ENCODE peak calls at places on chromosomes 2 and 18, in ten cellular contexts. I, V, B, Z, G, P, Y, W, J and A are unnamed samples.

GRCh38 chr2:30675758-30676157 is 131.5 kb downstream of the CAPN13 start:
- DNase-seq in Z (no peak), P (peak; percentile 29), V (no peak), W (no peak), B (no peak), G (no peak), Y (no peak), I (no peak), J (no peak), A (no peak)

GRCh38 chr2:78977661-78978145 is 47.8 kb upstream of the REG3G start:
- DNase-seq in B (no peak), Y (no peak), Z (no peak), P (no peak), G (no peak), V (no peak), J (no peak), I (no peak), W (no peak), A (no peak)

GRCh38 chr2:216674376-216674775 is 21.0 kb downstream of the IGFBP5 start:
- DNase-seq in J (no peak), I (no peak), G (no peak), P (no peak), V (no peak), B (no peak), W (no peak), Z (no peak), Y (no peak), A (no peak)

GRCh38 chr2:218644721-218645120 is 14.7 kb downstream of the ZNF142 start:
- DNase-seq in W (no peak), Y (no peak), Z (no peak), V (no peak), B (no peak), G (no peak), J (no peak), I (no peak), P (no peak), A (no peak)

GRCh38 chr2:27707462-27708256 is 44.0 kb downstream of the SLC4A1AP start:
- DNase-seq in I (no peak), Y (no peak), W (no peak), B (no peak), P (no peak), J (no peak), V (no peak), G (peak; percentile 87), Z (no peak), A (no peak)

GRCh38 chr18:70228546-70228945 is 23.1 kb upstream of the RTTN start:
- DNase-seq in V (no peak), P (no peak), G (no peak), B (no peak), I (no peak), W (no peak), Y (peak; percentile 40), Z (no peak), J (no peak), A (no peak)

GRCh38 chr18:55233850-55234249 is 274.6 kb upstream of the CCDC68 start:
- DNase-seq in G (no peak), J (no peak), W (no peak), I (no peak), V (no peak), B (no peak), Z (peak; percentile 72), P (no peak), Y (no peak), A (no peak)

GRCh38 chr2:147588191-147588590 is 256.6 kb upstream of the ACVR2A start:
- DNase-seq in B (no peak), I (no peak), V (no peak), W (no peak), J (no peak), Y (peak; percentile 64), P (no peak), Z (peak; percentile 93), G (no peak), A (no peak)

GRCh38 chr2:234797566-234798250 is 154.1 kb upstream of the SH3BP4 start:
- DNase-seq in Z (no peak), I (no peak), B (no peak), W (no peak), G (no peak), P (no peak), J (no peak), V (no peak), Y (no peak), A (no peak)
- H3K9me3 ChIP-seq in Z (no peaks in the 10 kb centered on the region), I (no peaks in the 10 kb centered on the region), B (no peaks in the 10 kb centered on the region), W (no peaks in the 10 kb centered on the region), G (no peaks in the 10 kb centered on the region), P (no peaks in the 10 kb centered on the region), J (no peaks in the 10 kb centered on the region), V (no peaks in the 10 kb centered on the region), Y (no peaks in the 10 kb centered on the region), A (no peaks in the 10 kb centered on the region)

GRCh38 chr18:7954229-7954628 is 387.1 kb downstream of the PTPRM start:
- DNase-seq in P (no peak), J (no peak), B (no peak), V (no peak), W (no peak), Z (peak; percentile 60), G (no peak), I (no peak), Y (no peak), A (no peak)

GRCh38 chr18:7958081-7958896 is 391.2 kb downstream of the PTPRM start:
- DNase-seq in B (no peak), J (no peak), G (no peak), I (no peak), V (no peak), Z (peak; percentile 20), P (no peak), W (no peak), Y (no peak), A (no peak)

GRCh38 chr18:7957297-7957696 is 390.2 kb downstream of the PTPRM start:
- DNase-seq in W (no peak), P (no peak), I (no peak), V (no peak), Y (no peak), Z (no peak), J (no peak), G (no peak), B (no peak), A (no peak)

GRCh38 chr18:7955175-7955574 is 388.1 kb downstream of the PTPRM start:
- DNase-seq in P (no peak), V (no peak), G (no peak), W (no peak), B (no peak), Z (no peak), I (no peak), Y (no peak), J (no peak), A (no peak)

DNA sequence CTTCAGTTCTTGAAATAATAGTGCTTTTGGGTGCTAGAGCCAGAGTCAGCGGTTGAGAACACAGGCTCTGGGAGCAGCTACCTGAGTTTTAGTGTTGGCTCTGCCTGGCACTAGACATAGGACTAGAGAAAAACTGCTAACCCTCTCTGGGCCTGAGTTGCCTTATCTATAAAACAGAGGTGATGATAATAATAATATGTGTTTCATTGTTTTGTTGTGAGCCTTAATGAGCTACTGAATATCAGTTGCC is 391.7 kb downstream of the PTPRM start:
- DNase-seq in W (no peak), Y (no peak), Z (no peak), P (no peak), J (no peak), V (no peak), G (no peak), B (no peak), I (no peak), A (no peak)
- H3K4me3 ChIP-seq in W (no peak overlapping the region), Y (no peak overlapping the region), Z (peak overlapping the region; percentile 23), P (no peak overlapping the region), J (no peak overlapping the region), V (no peak overlapping the region), G (no peak overlapping the region), B (peak overlapping the region; percentile 24), I (no peak overlapping the region), A (no peak overlapping the region)

DNA sequence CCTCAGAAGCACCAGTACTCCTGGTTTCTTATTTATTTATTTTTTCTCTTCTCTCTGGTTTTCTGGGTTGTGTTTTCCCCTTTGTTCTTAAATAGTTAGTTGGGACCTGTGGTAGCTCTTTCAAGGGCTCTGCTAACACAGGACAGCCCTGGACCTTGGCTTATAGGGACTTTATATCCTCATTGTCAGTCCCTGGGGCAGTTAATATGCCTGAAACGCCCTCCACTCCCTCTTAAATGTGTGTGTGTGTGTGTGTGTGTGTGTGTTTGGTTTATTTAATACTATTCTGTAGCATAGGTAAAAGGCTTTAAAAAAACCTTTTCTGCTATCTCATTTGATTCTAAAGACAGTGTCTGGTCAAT is 54.6 kb downstream of the GATA6 start:
- DNase-seq in V (no peak), B (no peak), Y (no peak), Z (no peak), J (no peak), P (no peak), G (no peak), W (no peak), I (peak; percentile 46), A (no peak)
- H3K9me3 ChIP-seq in V (no peaks in the 10 kb centered on the region), B (no peaks in the 10 kb centered on the region), Y (no peaks in the 10 kb centered on the region), Z (no peaks in the 10 kb centered on the region), J (no peaks in the 10 kb centered on the region), P (no peaks in the 10 kb centered on the region), G (no peaks in the 10 kb centered on the region), W (no peaks in the 10 kb centered on the region), I (no peaks in the 10 kb centered on the region), A (no peaks in the 10 kb centered on the region)

GRCh38 chr2:10022464-10022863 is 20.9 kb upstream of the KLF11 start:
- DNase-seq in J (no peak), V (no peak), B (no peak), W (peak; percentile 8), I (no peak), Z (no peak), G (no peak), Y (no peak), P (no peak), A (peak; percentile 23)

GRCh38 chr2:10020001-10020400 is 23.3 kb upstream of the KLF11 start:
- DNase-seq in G (no peak), J (no peak), Y (no peak), P (no peak), I (no peak), Z (no peak), B (no peak), W (no peak), V (no peak), A (peak; percentile 63)

GRCh38 chr2:10022041-10022421 is 21.3 kb upstream of the KLF11 start:
- DNase-seq in J (peak; percentile 49), P (no peak), Y (no peak), Z (no peak), W (peak; percentile 7), B (no peak), G (no peak), V (no peak), I (no peak), A (peak; percentile 74)

GRCh38 chr2:10019174-10019971 is 24.0 kb upstream of the KLF11 start:
- DNase-seq in B (no peak), Y (peak; percentile 73), J (no peak), W (no peak), P (no peak), I (no peak), V (no peak), Z (no peak), G (no peak), A (peak; percentile 38)

DNA sequence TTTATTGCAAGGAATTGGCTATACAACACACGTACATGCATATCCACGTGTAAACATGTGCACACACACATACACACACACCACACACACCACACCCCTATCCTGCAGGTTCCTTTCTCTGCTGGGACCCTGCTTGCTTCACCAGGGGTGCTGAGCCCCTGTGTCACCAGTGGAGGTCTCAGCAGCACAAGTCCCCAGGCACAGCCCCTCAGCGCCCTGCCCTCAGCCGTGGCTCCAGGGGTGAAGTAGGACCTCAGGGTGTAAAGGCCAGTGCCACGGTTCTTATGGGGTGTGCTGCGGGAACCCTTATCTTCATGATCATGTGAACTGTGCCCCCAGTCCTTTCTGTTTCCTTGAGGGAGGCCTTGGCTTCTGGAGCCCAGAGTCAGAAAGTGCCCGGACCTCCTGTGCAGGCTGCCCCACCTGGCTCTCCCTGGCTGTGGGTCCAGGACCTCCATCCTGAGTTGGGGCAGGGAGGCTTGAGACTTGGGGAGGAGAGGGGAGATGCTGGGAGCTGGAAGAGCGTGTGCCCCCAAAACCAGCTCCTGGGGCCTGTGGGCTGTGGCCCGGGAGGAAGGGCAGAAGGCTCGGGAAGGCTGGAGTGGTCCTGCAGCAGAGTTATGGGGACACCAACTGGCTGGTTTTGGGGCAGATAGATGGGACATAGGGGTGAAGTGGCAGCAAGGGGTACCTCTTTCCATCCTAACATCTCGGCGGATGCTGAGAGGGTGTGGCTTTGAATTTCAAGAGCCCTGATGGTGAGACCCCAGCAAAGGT is 20.3 kb upstream of the KLF11 start:
- DNase-seq in B (no peak), Z (no peak), G (no peak), I (no peak), P (no peak), V (no peak), W (peak; percentile 5), J (peak; percentile 25), Y (no peak), A (peak; percentile 24)
- H3K4me3 ChIP-seq in B (no peak overlapping the region), Z (no peak overlapping the region), G (no peak overlapping the region), I (no peak overlapping the region), P (no peak overlapping the region), V (no peak overlapping the region), W (no peak overlapping the region), J (no peak overlapping the region), Y (no peak overlapping the region), A (no peak overlapping the region)